ENCODE peak calls at places on chromosomes 11 and 22, in nine cellular contexts. V is Peyer's patch, H is A549, T is IMR-90, D is K562, C is heart left ventricle, W is sigmoid colon, O is adrenal gland, F is tibial nerve. E is an unnamed sample.

GRCh38 chr11:12777208-12777874 is 103.1 kb downstream of the TEAD1 start:
- DNase-seq in V (no peak), H (no peak), T (peak; percentile 83), D (no peak), C (no peak), W (no peak), O (no peak), F (no peak), E (no peak)

GRCh38 chr22:48306284-48306683 is 1521.4 kb downstream of the BRD1 start:
- DNase-seq in V (no peak), H (no peak), T (no peak), D (no peak), C (no peak), W (no peak), O (no peak), F (no peak), E (no peak)

GRCh38 chr22:19848298-19849224 is 6.1 kb downstream of the GNB1L start:
- DNase-seq in V (peak; percentile 16), H (peak; percentile 21), T (no peak), D (peak; percentile 83), C (no peak), W (peak; percentile 59), O (peak; percentile 73), F (no peak), E (no peak)

GRCh38 chr11:8605956-8606355 is 11.9 kb upstream of the STK33 start:
- DNase-seq in V (no peak), H (no peak), T (peak; percentile 16), D (no peak), C (no peak), W (no peak), O (no peak), F (no peak), E (no peak)

GRCh38 chr11:66353762-66354161 is 6.3 kb upstream of the B4GAT1 start:
- DNase-seq in V (no peak), H (no peak), T (no peak), D (no peak), C (no peak), W (no peak), O (no peak), F (no peak), E (no peak)

GRCh38 chr11:1573847-1574255 is 1.8 kb upstream of the DUSP8 start:
- DNase-seq in V (peak; percentile 46), H (no peak), T (no peak), D (no peak), C (no peak), W (peak; percentile 71), O (no peak), F (no peak), E (no peak)

GRCh38 chr11:121931748-121932352 is 184.2 kb downstream of the BLID start:
- DNase-seq in V (no peak), H (no peak), T (peak; percentile 7), D (no peak), C (no peak), W (no peak), O (no peak), F (no peak), E (no peak)

GRCh38 chr22:49415219-49415951 is 412.3 kb downstream of the BRD1 start:
- DNase-seq in V (no peak), H (no peak), T (no peak), D (no peak), C (no peak), W (peak; percentile 13), O (no peak), F (no peak), E (no peak)

GRCh38 chr11:34050967-34051348 is 573 bp upstream of the CAPRIN1 start:
- DNase-seq in V (no peak), H (no peak), T (peak; percentile 30), D (no peak), C (no peak), W (no peak), O (no peak), F (peak; percentile 6), E (no peak)

GRCh38 chr11:119416606-119417580 is 6.1 kb downstream of the THY1 start:
- DNase-seq in V (no peak), H (no peak), T (peak; percentile 59), D (no peak), C (no peak), W (peak; percentile 56), O (no peak), F (no peak), E (no peak)

GRCh38 chr11:82185925-82186324 is 547.7 kb downstream of the FAM181B start:
- DNase-seq in V (no peak), H (no peak), T (no peak), D (no peak), C (no peak), W (no peak), O (no peak), F (no peak), E (no peak)

DNA sequence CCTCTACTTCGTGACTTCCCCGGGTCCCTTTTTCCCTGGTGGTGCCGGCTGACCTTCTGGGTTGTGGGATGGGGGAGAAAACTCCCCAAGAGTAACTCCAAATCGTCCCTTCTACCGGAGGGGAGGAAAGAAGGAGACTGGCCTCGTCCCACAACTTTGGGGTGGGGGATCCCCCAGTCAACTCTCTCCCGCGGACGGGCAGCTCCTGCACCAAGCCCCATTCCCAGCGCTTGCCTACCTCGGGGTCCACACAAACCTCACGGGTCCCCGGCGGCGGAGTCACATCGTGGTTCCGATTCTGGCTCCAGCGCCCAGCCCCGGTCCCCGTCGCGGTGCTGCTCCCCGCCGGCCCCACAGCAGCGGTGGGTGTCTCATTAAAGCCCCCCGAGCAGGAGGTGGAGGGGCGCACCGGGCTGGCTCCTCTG is 317 bp downstream of the BDNF start:
- DNase-seq in V (no peak), H (no peak), T (no peak), D (no peak), C (no peak), W (no peak), O (no peak), F (no peak), E (no peak)
- H3K4me3 ChIP-seq in V (peak overlapping the region; percentile 37), H (peak overlapping the region; percentile 78), T (peak overlapping the region; percentile 85), D (no peak overlapping the region), C (peak overlapping the region; percentile 60), W (peak overlapping the region; percentile 47), O (peak overlapping the region; percentile 21), F (peak overlapping the region; percentile 45), E (peak overlapping the region; percentile 37)

GRCh38 chr11:71449596-71449995 is 1.4 kb upstream of the DHCR7 start:
- DNase-seq in V (no peak), H (no peak), T (no peak), D (no peak), C (no peak), W (peak; percentile 48), O (no peak), F (no peak), E (no peak)

GRCh38 chr11:71450507-71450906 is 2.3 kb upstream of the DHCR7 start:
- DNase-seq in V (no peak), H (no peak), T (no peak), D (no peak), C (no peak), W (no peak), O (no peak), F (no peak), E (no peak)

GRCh38 chr11:71446942-71447688 is 1.1 kb downstream of the DHCR7 start:
- DNase-seq in V (no peak), H (no peak), T (peak; percentile 66), D (no peak), C (no peak), W (peak; percentile 73), O (peak; percentile 67), F (peak; percentile 62), E (no peak)

GRCh38 chr11:71447791-71448256 is 369 bp downstream of the DHCR7 start:
- DNase-seq in V (peak; percentile 37), H (peak; percentile 33), T (no peak), D (peak; percentile 84), C (peak; percentile 53), W (no peak), O (no peak), F (no peak), E (no peak)

GRCh38 chr11:71448257-71449161 is at the start of gene DHCR7:
- DNase-seq in V (peak; percentile 96), H (peak; percentile 96), T (peak; percentile 93), D (peak; percentile 97), C (peak; percentile 96), W (peak; percentile 97), O (peak; percentile 95), F (peak; percentile 74), E (peak; percentile 96)
- TF ChIP-seq POLR2A in V (peak; percentile 74), H (peak; percentile 78), T (no peak), D (peak; percentile 79), C (no peak), W (no peak), O (peak; percentile 32), F (no peak), E (peak; percentile 82)

DNA sequence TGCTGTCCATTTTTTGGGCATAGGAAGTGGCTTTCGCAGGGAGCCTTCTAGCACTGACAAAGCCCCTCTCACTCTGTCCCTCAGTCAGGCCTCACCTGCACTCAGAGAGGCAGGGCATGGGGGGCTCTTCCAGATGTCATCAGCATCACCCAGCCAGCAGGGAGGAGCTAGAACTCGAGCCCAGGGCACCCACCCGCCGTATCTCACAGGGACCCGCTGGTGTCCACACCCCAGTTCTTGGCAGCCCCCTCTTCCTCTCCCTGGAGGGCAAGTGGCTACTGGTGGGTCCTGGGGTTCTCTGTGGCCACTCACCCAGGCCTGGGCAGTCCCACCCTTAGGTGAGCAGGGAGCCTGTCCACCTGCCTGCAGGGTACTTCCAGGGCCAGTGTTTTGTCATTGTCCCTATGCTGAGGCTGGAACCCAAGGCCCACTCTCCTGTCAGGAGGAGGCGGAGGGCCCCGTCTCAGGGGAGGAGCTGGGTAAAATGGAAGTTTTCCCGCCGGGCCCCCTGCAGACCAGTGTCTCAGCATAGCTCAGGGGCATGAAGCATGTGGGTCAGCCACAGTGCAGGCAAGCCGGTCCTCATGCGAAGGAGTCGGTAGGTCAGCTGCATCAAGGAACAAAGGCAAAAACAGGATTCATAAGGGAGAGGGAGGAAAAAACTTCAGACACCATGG is 21.8 kb downstream of the MYO7A start:
- DNase-seq in V (no peak), H (no peak), T (no peak), D (no peak), C (no peak), W (no peak), O (no peak), F (no peak), E (no peak)
- H3K4me3 ChIP-seq in V (no peak overlapping the region), H (no peak overlapping the region), T (no peak overlapping the region), D (no peak overlapping the region), C (no peak overlapping the region), W (no peak overlapping the region), O (no peak overlapping the region), F (no peak overlapping the region), E (no peak overlapping the region)

DNA sequence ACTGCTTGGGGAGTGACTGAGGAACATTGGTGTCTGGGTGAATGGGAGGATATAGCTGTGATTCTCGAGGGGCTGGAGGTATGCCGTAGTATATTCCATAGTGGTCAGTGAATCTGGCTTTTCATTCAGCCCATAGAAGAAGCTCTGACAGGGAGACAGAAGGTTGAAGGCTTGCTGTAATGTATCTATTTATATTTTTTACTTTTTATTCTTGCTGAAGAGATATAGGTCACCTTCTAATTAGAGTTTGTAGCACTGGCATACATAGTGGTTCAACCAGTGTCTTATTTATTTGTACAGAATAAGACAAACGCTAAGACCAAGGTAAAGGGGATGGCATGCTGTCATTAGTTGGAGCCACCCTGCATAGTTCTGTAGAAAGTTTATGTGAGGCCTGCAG is 10.0 kb downstream of the TRIM44 start:
- DNase-seq in V (no peak), H (no peak), T (no peak), D (no peak), C (no peak), W (no peak), O (no peak), F (no peak), E (no peak)
- TF ChIP-seq POLR2A in V (no peak), H (no peak), T (no peak), D (no peak), C (no peak), W (no peak), O (no peak), F (no peak), E (no peak)

GRCh38 chr11:86473991-86474833 is 99.5 kb downstream of the CCDC81 start:
- DNase-seq in V (no peak), H (peak; percentile 14), T (peak; percentile 86), D (no peak), C (peak; percentile 70), W (no peak), O (no peak), F (no peak), E (no peak)
- H3K4me3 ChIP-seq in V (no peak overlapping the region), H (no peak overlapping the region), T (no peak overlapping the region), D (no peak overlapping the region), C (no peak overlapping the region), W (no peak overlapping the region), O (no peak overlapping the region), F (no peak overlapping the region), E (no peak overlapping the region)